ENCODE peak calls at places on chromosomes 5 and 9, in five cellular contexts. One of them, this sample, is unnamed.

GRCh38 chr9:97906236-97906831 is 16.0 kb downstream of the TRMO start:
- DNase-seq in PC-9: no peak
- DNase-seq in lower leg skin: no peak
- DNase-seq in fibroblast of pulmonary artery: no peak
- DNase-seq in WTC11: no peak
- DNase-seq in this sample: no peak

GRCh38 chr9:131739988-131740648 is at the start of gene RAPGEF1:
- DNase-seq in PC-9: no peak
- DNase-seq in lower leg skin: no peak
- DNase-seq in fibroblast of pulmonary artery: peak
- DNase-seq in WTC11: peak
- DNase-seq in this sample: no peak

GRCh38 chr5:172149073-172149472 is 39.0 kb downstream of the STK10 start:
- DNase-seq in PC-9: no peak
- DNase-seq in lower leg skin: no peak
- DNase-seq in fibroblast of pulmonary artery: peak
- DNase-seq in WTC11: no peak
- DNase-seq in this sample: no peak

GRCh38 chr5:144198386-144198785 is 27.7 kb downstream of the KCTD16 start:
- DNase-seq in PC-9: peak
- DNase-seq in lower leg skin: no peak
- DNase-seq in fibroblast of pulmonary artery: no peak
- DNase-seq in WTC11: no peak
- DNase-seq in this sample: no peak

GRCh38 chr9:7520396-7520795 is 279.2 kb downstream of the DMAC1 start:
- DNase-seq in PC-9: no peak
- DNase-seq in lower leg skin: no peak
- DNase-seq in fibroblast of pulmonary artery: no peak
- DNase-seq in WTC11: no peak
- DNase-seq in this sample: no peak

GRCh38 chr5:96661101-96661840 is 905 bp upstream of the CAST start:
- DNase-seq in PC-9: peak
- DNase-seq in lower leg skin: peak
- DNase-seq in fibroblast of pulmonary artery: peak
- DNase-seq in WTC11: no peak
- DNase-seq in this sample: peak

GRCh38 chr9:72465602-72466001 is 55.8 kb upstream of the TMC1 start:
- DNase-seq in PC-9: no peak
- DNase-seq in lower leg skin: no peak
- DNase-seq in fibroblast of pulmonary artery: no peak
- DNase-seq in WTC11: no peak
- DNase-seq in this sample: no peak

GRCh38 chr5:44294492-44294891 is 94.7 kb downstream of the FGF10 start:
- DNase-seq in PC-9: no peak
- DNase-seq in lower leg skin: peak
- DNase-seq in fibroblast of pulmonary artery: no peak
- DNase-seq in WTC11: no peak
- DNase-seq in this sample: no peak

GRCh38 chr5:68288756-68289134 is 73.2 kb downstream of the PIK3R1 start:
- DNase-seq in PC-9: no peak
- DNase-seq in lower leg skin: no peak
- DNase-seq in fibroblast of pulmonary artery: no peak
- DNase-seq in WTC11: peak
- DNase-seq in this sample: no peak

GRCh38 chr5:133421394-133421793 is 190.9 kb downstream of the FSTL4 start:
- DNase-seq in PC-9: no peak
- DNase-seq in lower leg skin: no peak
- DNase-seq in fibroblast of pulmonary artery: peak
- DNase-seq in WTC11: peak
- DNase-seq in this sample: no peak
- TF ChIP-seq CTCF in PC-9: peak
- TF ChIP-seq CTCF in lower leg skin: no peak
- TF ChIP-seq CTCF in fibroblast of pulmonary artery: peak
- TF ChIP-seq CTCF in WTC11: peak
- TF ChIP-seq CTCF in this sample: no peak

GRCh38 chr5:135964670-135965320 is 10.0 kb upstream of the LECT2 start:
- DNase-seq in PC-9: no peak
- DNase-seq in lower leg skin: no peak
- DNase-seq in fibroblast of pulmonary artery: no peak
- DNase-seq in WTC11: no peak
- DNase-seq in this sample: no peak
- TF ChIP-seq CTCF in PC-9: no peak
- TF ChIP-seq CTCF in lower leg skin: no peak
- TF ChIP-seq CTCF in fibroblast of pulmonary artery: no peak
- TF ChIP-seq CTCF in WTC11: no peak
- TF ChIP-seq CTCF in this sample: no peak

GRCh38 chr9:2158111-2158610 is 143.0 kb downstream of the SMARCA2 start:
- DNase-seq in PC-9: peak
- DNase-seq in lower leg skin: peak
- DNase-seq in fibroblast of pulmonary artery: peak
- DNase-seq in WTC11: peak
- DNase-seq in this sample: peak
- TF ChIP-seq CTCF in PC-9: no peak
- TF ChIP-seq CTCF in lower leg skin: no peak
- TF ChIP-seq CTCF in fibroblast of pulmonary artery: peak
- TF ChIP-seq CTCF in WTC11: no peak
- TF ChIP-seq CTCF in this sample: peak

GRCh38 chr5:158423623-158424200 is 564.8 kb upstream of the CLINT1 start:
- DNase-seq in PC-9: no peak
- DNase-seq in lower leg skin: no peak
- DNase-seq in fibroblast of pulmonary artery: peak
- DNase-seq in WTC11: no peak
- DNase-seq in this sample: no peak
- TF ChIP-seq CTCF in PC-9: no peak
- TF ChIP-seq CTCF in lower leg skin: no peak
- TF ChIP-seq CTCF in fibroblast of pulmonary artery: no peak
- TF ChIP-seq CTCF in WTC11: no peak
- TF ChIP-seq CTCF in this sample: no peak

DNA sequence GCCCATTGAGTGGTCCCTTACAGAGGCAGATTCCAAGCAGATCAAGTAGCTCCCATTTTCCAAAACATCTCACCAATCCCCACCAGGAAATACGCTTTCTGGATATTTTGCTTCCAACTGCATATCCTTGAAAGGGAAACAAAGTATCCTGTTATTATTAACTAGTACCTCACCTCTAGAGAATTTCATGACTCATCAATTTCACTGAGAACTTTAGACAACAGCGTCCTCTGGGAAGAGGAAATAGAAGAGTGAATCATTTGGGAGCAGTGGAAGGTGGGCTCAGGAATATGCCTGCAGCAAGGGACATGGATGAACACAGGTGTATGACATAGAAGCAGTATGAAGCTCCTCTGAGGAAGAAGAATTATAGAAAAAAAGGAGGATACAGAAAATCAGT is 186.7 kb downstream of the MARCHF11 start:
- DNase-seq in PC-9: no peak
- DNase-seq in lower leg skin: no peak
- DNase-seq in fibroblast of pulmonary artery: peak
- DNase-seq in WTC11: no peak
- DNase-seq in this sample: peak
- TF ChIP-seq CTCF in PC-9: no peak
- TF ChIP-seq CTCF in lower leg skin: no peak
- TF ChIP-seq CTCF in fibroblast of pulmonary artery: peak
- TF ChIP-seq CTCF in WTC11: no peak
- TF ChIP-seq CTCF in this sample: peak

DNA sequence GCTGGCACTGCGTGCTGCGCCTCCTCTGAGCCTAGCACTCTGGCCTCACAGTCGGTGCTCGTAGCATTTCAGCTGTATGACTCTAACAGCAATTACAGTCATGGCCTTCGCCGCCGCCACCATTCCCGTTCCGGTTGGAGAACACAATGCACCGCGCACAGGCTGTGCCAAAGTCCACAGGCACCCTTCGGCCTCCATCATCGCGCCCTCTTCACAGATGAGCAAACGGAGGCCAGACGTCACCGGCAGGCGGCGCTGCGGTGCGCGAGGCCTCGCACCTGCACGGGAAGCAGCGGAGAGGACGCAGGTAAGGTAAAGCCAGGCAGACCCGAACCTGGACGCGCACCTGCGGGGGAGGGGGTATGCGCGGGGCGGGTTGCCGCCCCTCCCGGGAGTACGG is 128.9 kb downstream of the BARX1 start:
- DNase-seq in PC-9: no peak
- DNase-seq in lower leg skin: no peak
- DNase-seq in fibroblast of pulmonary artery: no peak
- DNase-seq in WTC11: peak
- DNase-seq in this sample: no peak
- TF ChIP-seq CTCF in PC-9: no peak
- TF ChIP-seq CTCF in lower leg skin: no peak
- TF ChIP-seq CTCF in fibroblast of pulmonary artery: peak
- TF ChIP-seq CTCF in WTC11: peak
- TF ChIP-seq CTCF in this sample: peak

DNA sequence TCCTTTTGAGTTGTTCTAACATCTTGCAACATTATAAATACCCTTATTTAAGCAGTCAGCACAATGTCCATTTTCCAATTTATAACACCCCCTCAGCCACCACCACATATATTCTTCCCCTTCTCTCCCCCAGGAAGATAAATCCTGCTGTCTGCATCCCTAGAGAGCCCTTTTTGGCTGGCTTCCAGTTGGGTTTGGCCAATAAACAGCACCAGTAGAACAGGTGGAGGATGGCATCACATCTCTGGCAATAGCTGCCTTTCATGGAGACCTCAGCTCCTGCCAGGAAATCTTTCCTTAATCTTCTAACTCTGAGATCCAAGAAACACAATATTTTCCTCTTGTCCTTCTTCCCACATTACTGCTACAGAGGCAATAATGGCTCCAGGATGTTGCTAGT is 53.7 kb downstream of the TRIM36 start:
- DNase-seq in PC-9: no peak
- DNase-seq in lower leg skin: no peak
- DNase-seq in fibroblast of pulmonary artery: no peak
- DNase-seq in WTC11: no peak
- DNase-seq in this sample: no peak
- TF ChIP-seq CTCF in PC-9: no peak
- TF ChIP-seq CTCF in lower leg skin: no peak
- TF ChIP-seq CTCF in fibroblast of pulmonary artery: no peak
- TF ChIP-seq CTCF in WTC11: no peak
- TF ChIP-seq CTCF in this sample: no peak

GRCh38 chr5:141326088-141326854 is 4.0 kb upstream of the PCDHGA1 start:
- DNase-seq in PC-9: peak
- DNase-seq in lower leg skin: peak
- DNase-seq in fibroblast of pulmonary artery: peak
- DNase-seq in WTC11: peak
- DNase-seq in this sample: peak
- TF ChIP-seq CTCF in PC-9: peak
- TF ChIP-seq CTCF in lower leg skin: no peak
- TF ChIP-seq CTCF in fibroblast of pulmonary artery: peak
- TF ChIP-seq CTCF in WTC11: peak
- TF ChIP-seq CTCF in this sample: peak

GRCh38 chr5:37248970-37249819 is at the start of gene CPLANE1:
- DNase-seq in PC-9: peak
- DNase-seq in lower leg skin: peak
- DNase-seq in fibroblast of pulmonary artery: peak
- DNase-seq in WTC11: peak
- DNase-seq in this sample: peak
- TF ChIP-seq CTCF in PC-9: no peak
- TF ChIP-seq CTCF in lower leg skin: no peak
- TF ChIP-seq CTCF in fibroblast of pulmonary artery: no peak
- TF ChIP-seq CTCF in WTC11: no peak
- TF ChIP-seq CTCF in this sample: peak

This sample was measured in mammary epithelial cell.